ENCODE peak calls at places on chromosomes 13 and 19, in four cellular contexts. Z is A549, F is NB4, U is GM06990. S is an unnamed sample.

GRCh38 chr19:10802479-10802878 is 33.5 kb downstream of the TMED1 start:
- DNase-seq in Z (no peak), F (no peak), U (no peak), S (no peak)

GRCh38 chr19:18418034-18418724 is 1.0 kb upstream of the SSBP4 start:
- DNase-seq in Z (no peak), F (no peak), U (no peak), S (no peak)

GRCh38 chr13:29499766-29500165 is 95.7 kb downstream of the SLC7A1 start:
- DNase-seq in Z (no peak), F (no peak), U (no peak), S (no peak)

GRCh38 chr13:113187263-113187669 is 21.2 kb downstream of the PCID2 start:
- DNase-seq in Z (peak), F (peak), U (no peak), S (no peak)

GRCh38 chr19:18626906-18627305 is 9.9 kb upstream of the KLHL26 start:
- DNase-seq in Z (no peak), F (no peak), U (no peak), S (no peak)

GRCh38 chr19:45613926-45614725 is 12.1 kb upstream of the GPR4 start:
- DNase-seq in Z (peak), F (peak), U (peak), S (no peak)

GRCh38 chr19:30431591-30431990 is 59.4 kb downstream of the ZNF536 start:
- DNase-seq in Z (no peak), F (no peak), U (no peak), S (no peak)

GRCh38 chr19:42246143-42246868 is 3.9 kb upstream of the GSK3A start:
- DNase-seq in Z (peak), F (no peak), U (no peak), S (no peak)

GRCh38 chr19:54282706-54283105 is 1.8 kb upstream of the LILRB2 start:
- DNase-seq in Z (no peak), F (peak), U (no peak), S (no peak)

GRCh38 chr13:44299544-44299943 is 74.1 kb upstream of the SERP2 start:
- DNase-seq in Z (no peak), F (no peak), U (no peak), S (no peak)
- TF ChIP-seq CTCF in Z (no peak), F (no peak), U (no peak), S (no peak)

GRCh38 chr13:100828226-100828625 is 153.6 kb upstream of the TMTC4 start:
- DNase-seq in Z (no peak), F (peak), U (no peak), S (no peak)
- TF ChIP-seq CTCF in Z (no peak), F (no peak), U (peak), S (no peak)

DNA sequence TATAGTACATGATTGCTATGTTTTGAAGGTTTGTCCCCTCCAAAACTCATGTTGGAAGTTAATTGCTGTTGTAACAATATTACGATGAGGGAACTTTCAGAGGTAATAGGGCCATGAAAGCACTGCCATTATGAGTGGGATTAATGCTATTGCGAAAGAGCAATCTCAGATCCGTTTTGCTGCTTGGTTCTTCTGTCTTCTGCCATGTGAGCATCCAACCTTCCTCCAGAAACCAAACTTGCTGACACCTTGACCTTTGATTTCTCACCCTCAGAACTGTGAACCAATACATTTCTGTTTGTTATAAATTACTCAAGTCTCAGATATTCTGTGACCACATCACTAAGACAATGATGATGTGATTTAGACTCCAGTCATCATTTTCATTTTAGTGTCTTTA is 2590.9 kb downstream of the PCDH9 start:
- DNase-seq in Z (peak), F (no peak), U (no peak), S (no peak)
- TF ChIP-seq CTCF in Z (no peak), F (no peak), U (no peak), S (no peak)

GRCh38 chr19:39890755-39891551 is 43.5 kb downstream of the FCGBP start:
- DNase-seq in Z (no peak), F (no peak), U (no peak), S (no peak)
- TF ChIP-seq CTCF in Z (no peak), F (no peak), U (no peak), S (no peak)

S was measured in activated B cell treated with CpG ODN at 0.5 μM for 24 hours.